ENCODE peak calls at places on chromosomes 7 and 10, in seven cellular contexts. M is fibroblast of the aortic adventitia, X is bronchial epithelial cell, D is activated B cell treated with CpG ODN at 0.5 μM for 24 hours, Q is A549, G is hepatocyte, I is WERI-Rb-1. O is an unnamed sample.
A peak's percentile ranks its signal among the peaks of the same experiment; 100 is the strongest.

GRCh38 chr7:109109558-109109957 is 539.9 kb downstream of the DNAJB9 start:
- DNase-seq in G (no peak), Q (no peak), D (no peak), X (no peak), I (no peak), M (no peak), O (no peak)

GRCh38 chr10:35300063-35300699 is 36.1 kb upstream of the CCNY start:
- DNase-seq in X (peak; percentile 87), G (peak; percentile 15), M (peak; percentile 88), I (no peak), D (peak; percentile 27), Q (peak; percentile 83), O (peak; percentile 82)

GRCh38 chr7:111919690-111920179 is 286.5 kb downstream of the DOCK4 start:
- DNase-seq in D (no peak), X (peak; percentile 17), I (no peak), M (peak; percentile 29), G (no peak), Q (no peak), O (no peak)

GRCh38 chr10:24670964-24671670 is 52.6 kb downstream of the ARHGAP21 start:
- DNase-seq in M (no peak), D (no peak), X (no peak), Q (no peak), I (no peak), G (no peak), O (no peak)

GRCh38 chr7:41130596-41131236 is 572.2 kb downstream of the INHBA start:
- DNase-seq in I (no peak), M (no peak), X (no peak), D (no peak), G (no peak), Q (no peak), O (no peak)

GRCh38 chr10:106898441-106898840 is 266.1 kb downstream of the SORCS1 start:
- DNase-seq in D (no peak), I (no peak), X (no peak), Q (no peak), M (no peak), G (no peak), O (no peak)

GRCh38 chr7:25847331-25848070 is 304.5 kb upstream of the NFE2L3 start:
- DNase-seq in G (no peak), D (no peak), X (peak; percentile 14), Q (peak; percentile 33), M (peak; percentile 78), I (no peak), O (no peak)

GRCh38 chr10:75197906-75198305 is 12.7 kb upstream of the VDAC2 start:
- DNase-seq in D (no peak), Q (no peak), M (no peak), G (no peak), I (no peak), X (no peak), O (no peak)

GRCh38 chr10:34732926-34733325 is 82.2 kb downstream of the PARD3 start:
- DNase-seq in I (no peak), G (no peak), Q (peak; percentile 66), D (no peak), M (peak; percentile 34), X (peak; percentile 93), O (no peak)

GRCh38 chr10:114545071-114545470 is 113.0 kb downstream of the ABLIM1 start:
- DNase-seq in I (no peak), Q (no peak), G (no peak), X (peak; percentile 34), D (no peak), M (no peak), O (no peak)

DNA sequence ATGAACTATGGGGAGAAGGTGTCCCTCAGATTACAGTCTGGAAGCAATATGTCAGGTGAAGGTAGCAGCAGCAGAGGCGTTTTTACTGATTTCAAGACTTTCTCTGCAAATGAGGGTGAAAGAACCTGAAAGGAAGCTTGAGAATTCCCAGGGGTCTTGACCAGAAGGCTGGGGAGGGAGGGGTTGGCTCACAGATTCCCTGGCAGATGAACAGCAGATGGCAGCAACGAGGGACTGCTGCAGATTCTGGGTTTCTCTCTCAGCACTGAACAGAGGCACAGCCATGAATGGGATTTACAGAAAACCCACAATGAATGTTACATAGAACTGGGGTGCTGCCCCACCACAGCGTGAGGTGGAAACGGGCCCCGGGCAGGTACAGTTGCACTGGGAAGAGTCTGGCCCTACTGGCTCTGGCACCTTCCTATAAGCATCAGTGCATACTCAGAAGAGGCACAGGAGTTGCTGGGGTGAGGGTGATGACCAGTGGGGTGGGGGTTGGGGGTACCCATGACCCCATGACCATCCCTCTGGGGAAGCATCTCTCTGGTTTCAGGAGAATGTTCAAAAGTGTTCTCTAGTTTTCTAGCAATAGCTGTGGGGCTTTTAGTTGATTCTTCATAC is 317.8 kb downstream of the SH2D4B start:
- DNase-seq in X (peak; percentile 1), G (peak; percentile 31), M (no peak), I (peak; percentile 60), D (no peak), Q (peak; percentile 7), O (no peak)
- TF ChIP-seq CTCF in X (peak; percentile 30), G (peak; percentile 55), M (no peak), I (peak; percentile 83), D (no peak), Q (no peak), O (no peak)

GRCh38 chr10:3162533-3162932 is 10.0 kb downstream of the PITRM1 start:
- DNase-seq in I (no peak), X (no peak), G (no peak), Q (no peak), D (no peak), M (no peak), O (no peak)
- TF ChIP-seq CTCF in I (peak; percentile 10), X (peak; percentile 20), G (no peak), Q (no peak), D (no peak), M (no peak), O (no peak)

GRCh38 chr10:132536241-132536963 is 1.2 kb upstream of the INPP5A start:
- DNase-seq in Q (peak; percentile 28), G (no peak), D (peak; percentile 21), X (no peak), M (peak; percentile 20), I (no peak), O (peak; percentile 47)

GRCh38 chr10:132537713-132538020 is at the start of gene INPP5A:
- DNase-seq in X (no peak), I (no peak), Q (no peak), G (no peak), M (no peak), D (no peak), O (no peak)

GRCh38 chr10:132538031-132538789 is 623 bp downstream of the INPP5A start:
- DNase-seq in I (no peak), X (no peak), M (no peak), Q (no peak), D (no peak), G (no peak), O (peak; percentile 45)

GRCh38 chr10:132538790-132539421 is 1.3 kb downstream of the INPP5A start:
- DNase-seq in X (no peak), I (no peak), M (no peak), G (no peak), Q (no peak), D (no peak), O (peak; percentile 42)

GRCh38 chr10:132536964-132537712 is 449 bp upstream of the INPP5A start:
- DNase-seq in G (peak; percentile 100), D (peak; percentile 100), Q (peak; percentile 99), X (peak; percentile 87), I (peak; percentile 100), M (peak; percentile 98), O (peak; percentile 100)
- TF ChIP-seq CTCF in G (peak; percentile 23), D (no peak), Q (peak; percentile 35), X (no peak), I (peak; percentile 24), M (peak; percentile 39), O (no peak)

GRCh38 chr7:27689045-27689877 is 26.6 kb upstream of the HIBADH start:
- DNase-seq in Q (peak; percentile 45), M (peak; percentile 72), X (peak; percentile 33), G (peak; percentile 45), D (no peak), I (peak; percentile 46), O (no peak)
- TF ChIP-seq CTCF in Q (peak; percentile 67), M (peak; percentile 52), X (peak; percentile 50), G (peak; percentile 52), D (no peak), I (peak; percentile 86), O (peak; percentile 15)

GRCh38 chr7:24722386-24723177 is 34.7 kb downstream of the GSDME start:
- DNase-seq in G (peak; percentile 52), D (no peak), M (peak; percentile 57), X (no peak), Q (peak; percentile 42), I (peak; percentile 47), O (no peak)
- TF ChIP-seq CTCF in G (peak; percentile 51), D (no peak), M (peak; percentile 31), X (peak; percentile 31), Q (peak; percentile 26), I (peak; percentile 59), O (no peak)

GRCh38 chr10:124731551-124731950 is 12.6 kb downstream of the FAM53B start:
- DNase-seq in I (no peak), D (no peak), Q (no peak), G (no peak), X (no peak), M (no peak), O (no peak)
- TF ChIP-seq CTCF in I (no peak), D (no peak), Q (no peak), G (no peak), X (no peak), M (no peak), O (no peak)

O was measured in CD14-positive monocyte.